ENCODE peak calls at places on chromosomes 6 and 20, in six cellular contexts. C is PC-3, B is fibroblast of lung, T is IMR-90, N is SJSA1, I is heart left ventricle. R is an unnamed sample.

GRCh38 chr6:141874930-141875602 is 257.7 kb upstream of the GJE1 start:
- DNase-seq in C (no peak), B (peak; percentile 70), T (peak; percentile 34), N (no peak), I (no peak), R (no peak)

GRCh38 chr20:41905186-41905585 is 287.0 kb upstream of the CHD6 start:
- DNase-seq in C (no peak), B (no peak), T (no peak), N (no peak), I (no peak), R (no peak)

GRCh38 chr6:69349776-69350175 is 447.0 kb downstream of the LMBRD1 start:
- DNase-seq in C (no peak), B (peak; percentile 42), T (no peak), N (no peak), I (peak; percentile 70), R (no peak)

GRCh38 chr6:98945311-98946005 is 2.3 kb downstream of the FBXL4 start:
- DNase-seq in C (no peak), B (no peak), T (no peak), N (no peak), I (no peak), R (no peak)

GRCh38 chr6:137155830-137156229 is 17.6 kb downstream of the IL22RA2 start:
- DNase-seq in C (peak; percentile 44), B (peak; percentile 6), T (no peak), N (no peak), I (no peak), R (no peak)

GRCh38 chr20:56630086-56630493 is 984 bp downstream of the TFAP2C start:
- DNase-seq in C (peak; percentile 97), B (no peak), T (no peak), N (no peak), I (no peak), R (peak; percentile 64)

GRCh38 chr6:132218063-132218696 is 183.1 kb downstream of the MOXD1 start:
- DNase-seq in C (peak; percentile 42), B (peak; percentile 74), T (peak; percentile 68), N (no peak), I (no peak), R (no peak)

GRCh38 chr20:61807426-61808160 is 258.1 kb downstream of the TAF4 start:
- DNase-seq in C (no peak), B (no peak), T (no peak), N (peak; percentile 95), I (no peak), R (peak; percentile 73)

GRCh38 chr6:3438190-3439167 is 18.4 kb downstream of the SLC22A23 start:
- DNase-seq in C (peak; percentile 88), B (peak; percentile 89), T (peak; percentile 94), N (peak; percentile 88), I (no peak), R (no peak)

GRCh38 chr20:52746768-52747167 is 225.4 kb upstream of the TSHZ2 start:
- DNase-seq in C (no peak), B (no peak), T (no peak), N (no peak), I (no peak), R (no peak)

GRCh38 chr6:82740066-82740465 is 325.6 kb downstream of the UBE3D start:
- DNase-seq in C (no peak), B (no peak), T (no peak), N (no peak), I (no peak), R (no peak)

GRCh38 chr20:10637062-10637559 is 36.7 kb downstream of the JAG1 start:
- DNase-seq in C (no peak), B (peak; percentile 67), T (peak; percentile 77), N (no peak), I (peak; percentile 53), R (peak; percentile 44)

GRCh38 chr6:129852257-129852858 is 8.8 kb downstream of the TMEM244 start:
- DNase-seq in C (no peak), B (no peak), T (peak; percentile 22), N (peak; percentile 50), I (no peak), R (no peak)

GRCh38 chr6:44533221-44533820 is 145.8 kb downstream of the CDC5L start:
- DNase-seq in C (no peak), B (no peak), T (no peak), N (peak; percentile 16), I (no peak), R (no peak)

GRCh38 chr6:4358414-4359107 is 223.2 kb upstream of the ECI2 start:
- DNase-seq in C (peak; percentile 100), B (peak; percentile 99), T (peak; percentile 100), N (peak; percentile 99), I (peak; percentile 97), R (peak; percentile 89)

GRCh38 chr6:14092861-14093789 is 24.4 kb upstream of the CD83 start:
- DNase-seq in C (peak; percentile 20), B (peak; percentile 49), T (no peak), N (no peak), I (no peak), R (no peak)

GRCh38 chr6:110509617-110510231 is 33.3 kb upstream of the SLC22A16 start:
- DNase-seq in C (peak; percentile 94), B (peak; percentile 82), T (peak; percentile 89), N (peak; percentile 59), I (no peak), R (no peak)

GRCh38 chr20:25632940-25633790 is 9.4 kb upstream of the NANP start:
- DNase-seq in C (peak; percentile 94), B (no peak), T (peak; percentile 24), N (no peak), I (no peak), R (no peak)

GRCh38 chr6:106539931-106540330 is 89.4 kb downstream of the RTN4IP1 start:
- DNase-seq in C (no peak), B (no peak), T (no peak), N (no peak), I (no peak), R (no peak)

GRCh38 chr20:36273414-36274247 is 32.5 kb upstream of the DLGAP4 start:
- DNase-seq in C (peak; percentile 66), B (peak; percentile 19), T (peak; percentile 16), N (no peak), I (no peak), R (no peak)

GRCh38 chr6:52077180-52077884 is 10.1 kb downstream of the PKHD1 start:
- DNase-seq in C (no peak), B (no peak), T (no peak), N (no peak), I (no peak), R (peak; percentile 75)

GRCh38 chr20:25314497-25315417 is 66.9 kb downstream of the PYGB start:
- DNase-seq in C (no peak), B (no peak), T (no peak), N (no peak), I (no peak), R (no peak)

GRCh38 chr6:11535801-11536230 is 1.7 kb upstream of the TMEM170B start:
- DNase-seq in C (peak; percentile 86), B (peak; percentile 39), T (peak; percentile 46), N (no peak), I (no peak), R (peak; percentile 54)

GRCh38 chr6:143023695-143024094 is 37.0 kb upstream of the AIG1 start:
- DNase-seq in C (no peak), B (no peak), T (no peak), N (no peak), I (no peak), R (no peak)

GRCh38 chr6:83265384-83265783 is 72.2 kb downstream of the RWDD2A start:
- DNase-seq in C (peak; percentile 65), B (peak; percentile 39), T (peak; percentile 73), N (peak; percentile 56), I (no peak), R (no peak)

GRCh38 chr6:36827261-36828079 is 11.8 kb downstream of the CPNE5 start:
- DNase-seq in C (peak; percentile 80), B (peak; percentile 64), T (peak; percentile 70), N (peak; percentile 82), I (peak; percentile 80), R (no peak)

GRCh38 chr6:116536216-116536621 is 9.3 kb downstream of the TRAPPC3L start:
- DNase-seq in C (peak; percentile 75), B (peak; percentile 78), T (peak; percentile 71), N (no peak), I (no peak), R (peak; percentile 44)

GRCh38 chr20:44068780-44069191 is 118.2 kb downstream of the JPH2 start:
- DNase-seq in C (no peak), B (no peak), T (no peak), N (peak; percentile 45), I (peak; percentile 26), R (no peak)

GRCh38 chr20:56380375-56380774 is 11.6 kb downstream of the AURKA start:
- DNase-seq in C (no peak), B (peak; percentile 52), T (peak; percentile 88), N (no peak), I (no peak), R (no peak)

GRCh38 chr20:20894753-20895152 is 182.3 kb upstream of the RALGAPA2 start:
- DNase-seq in C (peak; percentile 15), B (no peak), T (no peak), N (no peak), I (peak; percentile 33), R (no peak)

GRCh38 chr20:57160985-57161384 is 105.5 kb downstream of the BMP7 start:
- DNase-seq in C (no peak), B (no peak), T (no peak), N (no peak), I (no peak), R (no peak)

GRCh38 chr20:39253051-39253682 is 291.0 kb downstream of the DHX35 start:
- DNase-seq in C (no peak), B (no peak), T (no peak), N (no peak), I (no peak), R (no peak)

GRCh38 chr20:31308535-31309162 is at the start of gene DEFB116:
- DNase-seq in C (no peak), B (no peak), T (no peak), N (no peak), I (no peak), R (no peak)
- H3K9me3 ChIP-seq in C (no peaks in the 10 kb centered on the region), B (no peaks in the 10 kb centered on the region), T (peaks cover 6% of the 10 kb centered on the region), N (no peaks in the 10 kb centered on the region), I (peaks cover 6% of the 10 kb centered on the region), R (no peaks in the 10 kb centered on the region)

GRCh38 chr20:30815577-30816181 is 441.8 kb upstream of the DEFB115 start:
- DNase-seq in C (no peak), B (no peak), T (no peak), N (no peak), I (no peak), R (no peak)
- H3K9me3 ChIP-seq in C (no peaks in the 10 kb centered on the region), B (no peaks in the 10 kb centered on the region), T (peaks cover 27% of the 10 kb centered on the region), N (no peaks in the 10 kb centered on the region), I (peaks cover 15% of the 10 kb centered on the region), R (no peaks in the 10 kb centered on the region)

GRCh38 chr6:120473804-120474203 is 860.5 kb downstream of the TBC1D32 start:
- DNase-seq in C (no peak), B (no peak), T (no peak), N (no peak), I (no peak), R (no peak)
- H3K9me3 ChIP-seq in C (no peaks in the 10 kb centered on the region), B (no peaks in the 10 kb centered on the region), T (peaks cover 8% of the 10 kb centered on the region), N (peaks cover 2% of the 10 kb centered on the region), I (peaks cover 17% of the 10 kb centered on the region), R (no peaks in the 10 kb centered on the region)

GRCh38 chr6:161225677-161226004 is 48.2 kb downstream of the AGPAT4 start:
- DNase-seq in C (no peak), B (no peak), T (no peak), N (no peak), I (no peak), R (no peak)
- H3K9me3 ChIP-seq in C (no peaks in the 10 kb centered on the region), B (no peaks in the 10 kb centered on the region), T (no peaks in the 10 kb centered on the region), N (no peaks in the 10 kb centered on the region), I (no peaks in the 10 kb centered on the region), R (no peaks in the 10 kb centered on the region)

GRCh38 chr20:49280463-49281058 is 2.7 kb upstream of the ZNFX1 start:
- DNase-seq in C (no peak), B (no peak), T (no peak), N (no peak), I (no peak), R (no peak)
- H3K9me3 ChIP-seq in C (peaks cover 21% of the 10 kb centered on the region), B (peaks cover 10% of the 10 kb centered on the region), T (peaks cover 12% of the 10 kb centered on the region), N (peaks cover 38% of the 10 kb centered on the region), I (peaks cover 58% of the 10 kb centered on the region), R (no peaks in the 10 kb centered on the region)

GRCh38 chr20:31239139-31239538 is 18.3 kb upstream of the DEFB115 start:
- DNase-seq in C (no peak), B (no peak), T (no peak), N (no peak), I (no peak), R (no peak)
- H3K9me3 ChIP-seq in C (peaks cover 90% of the 10 kb centered on the region), B (peaks cover 3% of the 10 kb centered on the region), T (peaks cover 29% of the 10 kb centered on the region), N (peaks cover 46% of the 10 kb centered on the region), I (peaks cover 100% of the 10 kb centered on the region), R (no peaks in the 10 kb centered on the region)

R was measured in body of pancreas.